ENCODE peak calls at places on chromosomes 16 and 17, in seven cellular contexts. One of them, this sample, is unnamed.

GRCh38 chr17:21511368-21512195 is 135.4 kb downstream of the KCNJ12 start:
- DNase-seq in H9: peak
- DNase-seq in IMR-90: peak
- DNase-seq in mesendoderm: peak
- DNase-seq in mesenchymal stem cell: peak
- DNase-seq in neuronal stem cell: peak
- DNase-seq in H1: peak
- DNase-seq in this sample: peak

GRCh38 chr17:3207367-3207766 is at the start of gene OR1A1:
- DNase-seq in H9: no peak
- DNase-seq in IMR-90: no peak
- DNase-seq in mesendoderm: no peak
- DNase-seq in mesenchymal stem cell: no peak
- DNase-seq in neuronal stem cell: no peak
- DNase-seq in H1: no peak
- DNase-seq in this sample: no peak

GRCh38 chr16:52283018-52283417 is 263.9 kb downstream of the TOX3 start:
- DNase-seq in H9: no peak
- DNase-seq in IMR-90: peak
- DNase-seq in mesendoderm: peak
- DNase-seq in mesenchymal stem cell: peak
- DNase-seq in neuronal stem cell: no peak
- DNase-seq in H1: no peak
- DNase-seq in this sample: no peak

GRCh38 chr17:78127240-78127887 is 1.2 kb downstream of the TMC6 start:
- DNase-seq in H9: peak
- DNase-seq in IMR-90: no peak
- DNase-seq in mesendoderm: peak
- DNase-seq in mesenchymal stem cell: peak
- DNase-seq in neuronal stem cell: no peak
- DNase-seq in H1: no peak
- DNase-seq in this sample: no peak

GRCh38 chr16:50836121-50836541 is 94.2 kb downstream of the CYLD start:
- DNase-seq in H9: no peak
- DNase-seq in IMR-90: no peak
- DNase-seq in mesendoderm: no peak
- DNase-seq in mesenchymal stem cell: no peak
- DNase-seq in neuronal stem cell: no peak
- DNase-seq in H1: peak
- DNase-seq in this sample: no peak

GRCh38 chr17:1467898-1468492 is 12.0 kb upstream of the CRK start:
- DNase-seq in H9: no peak
- DNase-seq in IMR-90: no peak
- DNase-seq in mesendoderm: no peak
- DNase-seq in mesenchymal stem cell: peak
- DNase-seq in neuronal stem cell: peak
- DNase-seq in H1: no peak
- DNase-seq in this sample: peak

GRCh38 chr17:57096472-57097198 is 11.6 kb downstream of the AKAP1 start:
- DNase-seq in H9: no peak
- DNase-seq in IMR-90: no peak
- DNase-seq in mesendoderm: no peak
- DNase-seq in mesenchymal stem cell: no peak
- DNase-seq in neuronal stem cell: no peak
- DNase-seq in H1: no peak
- DNase-seq in this sample: no peak

GRCh38 chr16:72139908-72140307 is 32.0 kb downstream of the PMFBP1 start:
- DNase-seq in H9: no peak
- DNase-seq in IMR-90: no peak
- DNase-seq in mesendoderm: no peak
- DNase-seq in mesenchymal stem cell: no peak
- DNase-seq in neuronal stem cell: no peak
- DNase-seq in H1: no peak
- DNase-seq in this sample: no peak

GRCh38 chr16:85829751-85830445 is 30.4 kb downstream of the COX4I1 start:
- DNase-seq in H9: peak
- DNase-seq in IMR-90: no peak
- DNase-seq in mesendoderm: no peak
- DNase-seq in mesenchymal stem cell: no peak
- DNase-seq in neuronal stem cell: no peak
- DNase-seq in H1: no peak
- DNase-seq in this sample: no peak

GRCh38 chr17:80290199-80290598 is 29.5 kb downstream of the RNF213 start:
- DNase-seq in H9: no peak
- DNase-seq in IMR-90: no peak
- DNase-seq in mesendoderm: no peak
- DNase-seq in mesenchymal stem cell: no peak
- DNase-seq in neuronal stem cell: no peak
- DNase-seq in H1: no peak
- DNase-seq in this sample: no peak

GRCh38 chr17:77354721-77355455 is 214.1 kb downstream of the SEC14L1 start:
- DNase-seq in H9: peak
- DNase-seq in IMR-90: peak
- DNase-seq in mesendoderm: no peak
- DNase-seq in mesenchymal stem cell: peak
- DNase-seq in neuronal stem cell: no peak
- DNase-seq in H1: no peak
- DNase-seq in this sample: peak

GRCh38 chr16:57416084-57416483 is 11.5 kb downstream of the CCL17 start:
- DNase-seq in H9: no peak
- DNase-seq in IMR-90: no peak
- DNase-seq in mesendoderm: no peak
- DNase-seq in mesenchymal stem cell: no peak
- DNase-seq in neuronal stem cell: no peak
- DNase-seq in H1: no peak
- DNase-seq in this sample: no peak

GRCh38 chr16:13070268-13070667 is 168.9 kb downstream of the SHISA9 start:
- DNase-seq in H9: peak
- DNase-seq in IMR-90: no peak
- DNase-seq in mesendoderm: peak
- DNase-seq in mesenchymal stem cell: no peak
- DNase-seq in neuronal stem cell: peak
- DNase-seq in H1: peak
- DNase-seq in this sample: no peak

GRCh38 chr17:47665655-47666054 is 15.9 kb downstream of the KPNB1 start:
- DNase-seq in H9: no peak
- DNase-seq in IMR-90: peak
- DNase-seq in mesendoderm: no peak
- DNase-seq in mesenchymal stem cell: peak
- DNase-seq in neuronal stem cell: no peak
- DNase-seq in H1: no peak
- DNase-seq in this sample: no peak

GRCh38 chr16:83441523-83441922 is 366.3 kb upstream of the HSBP1 start:
- DNase-seq in H9: no peak
- DNase-seq in IMR-90: peak
- DNase-seq in mesendoderm: no peak
- DNase-seq in mesenchymal stem cell: no peak
- DNase-seq in neuronal stem cell: no peak
- DNase-seq in H1: no peak
- DNase-seq in this sample: no peak

GRCh38 chr17:60586288-60586974 is 13.6 kb upstream of the PPM1D start:
- DNase-seq in H9: peak
- DNase-seq in IMR-90: peak
- DNase-seq in mesendoderm: peak
- DNase-seq in mesenchymal stem cell: peak
- DNase-seq in neuronal stem cell: no peak
- DNase-seq in H1: no peak
- DNase-seq in this sample: peak

GRCh38 chr17:19274893-19275292 is 37.7 kb downstream of the EPN2 start:
- DNase-seq in H9: no peak
- DNase-seq in IMR-90: no peak
- DNase-seq in mesendoderm: no peak
- DNase-seq in mesenchymal stem cell: no peak
- DNase-seq in neuronal stem cell: no peak
- DNase-seq in H1: no peak
- DNase-seq in this sample: no peak

DNA sequence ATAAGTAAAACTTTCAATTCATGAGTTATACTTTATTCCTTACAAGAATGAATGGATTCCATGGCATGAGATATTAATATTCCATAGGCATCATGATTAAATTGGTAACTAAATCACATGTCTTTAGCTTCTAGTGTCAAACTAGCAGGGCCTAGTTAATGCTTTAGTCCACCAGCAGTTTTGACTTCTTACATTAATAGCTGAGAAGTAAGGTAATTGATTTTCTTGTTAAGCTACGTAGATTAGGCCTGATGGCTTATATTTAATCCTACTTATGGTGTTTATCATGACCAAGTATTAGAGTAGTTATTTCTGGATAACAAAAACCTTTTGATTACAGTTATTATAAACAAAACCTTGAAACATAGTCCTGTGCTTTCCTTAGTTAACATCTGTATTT is 184.4 kb downstream of the TANC2 start:
- DNase-seq in H9: no peak
- DNase-seq in IMR-90: no peak
- DNase-seq in mesendoderm: no peak
- DNase-seq in mesenchymal stem cell: no peak
- DNase-seq in neuronal stem cell: no peak
- DNase-seq in H1: no peak
- DNase-seq in this sample: no peak
- H3K4me2 ChIP-seq in H9: no peak
- H3K4me2 ChIP-seq in IMR-90: peak
- H3K4me2 ChIP-seq in mesendoderm: no peak
- H3K4me2 ChIP-seq in mesenchymal stem cell: no peak
- H3K4me2 ChIP-seq in neuronal stem cell: no peak
- H3K4me2 ChIP-seq in H1: no peak
- H3K4me2 ChIP-seq in this sample: no peak

DNA sequence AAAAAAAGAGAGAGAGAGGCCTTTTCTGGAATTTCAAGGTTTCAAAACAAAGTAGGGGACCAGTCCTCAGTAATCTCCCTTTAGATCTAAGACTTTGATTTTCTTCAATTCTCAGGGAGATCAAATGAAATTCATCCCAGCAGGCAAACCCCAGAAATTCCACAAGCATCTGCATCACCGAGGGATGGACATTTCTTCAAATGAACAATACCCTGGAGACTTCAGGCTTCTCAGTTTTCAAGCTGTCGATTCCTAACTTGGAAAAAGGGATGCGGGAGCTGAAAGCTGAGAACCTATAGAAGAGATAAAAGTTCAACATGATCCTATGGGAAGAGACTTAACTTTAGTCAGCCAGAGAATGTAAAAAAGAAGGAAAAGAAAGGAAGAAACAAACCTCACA is 296.9 kb upstream of the CDH5 start:
- DNase-seq in H9: no peak
- DNase-seq in IMR-90: peak
- DNase-seq in mesendoderm: no peak
- DNase-seq in mesenchymal stem cell: no peak
- DNase-seq in neuronal stem cell: no peak
- DNase-seq in H1: no peak
- DNase-seq in this sample: no peak
- H3K23ac ChIP-seq in H9: no peak
- H3K23ac ChIP-seq in IMR-90: no peak
- H3K23ac ChIP-seq in mesendoderm: no peak
- H3K23ac ChIP-seq in mesenchymal stem cell: no peak
- H3K23ac ChIP-seq in neuronal stem cell: no peak
- H3K23ac ChIP-seq in H1: no peak
- H3K23ac ChIP-seq in this sample: no peak

GRCh38 chr16:65838001-65838400 is 528.5 kb upstream of the CDH5 start:
- DNase-seq in H9: no peak
- DNase-seq in IMR-90: no peak
- DNase-seq in mesendoderm: no peak
- DNase-seq in mesenchymal stem cell: no peak
- DNase-seq in neuronal stem cell: no peak
- DNase-seq in H1: no peak
- DNase-seq in this sample: no peak
- H3K4me2 ChIP-seq in H9: no peak
- H3K4me2 ChIP-seq in IMR-90: no peak
- H3K4me2 ChIP-seq in mesendoderm: no peak
- H3K4me2 ChIP-seq in mesenchymal stem cell: no peak
- H3K4me2 ChIP-seq in neuronal stem cell: no peak
- H3K4me2 ChIP-seq in H1: no peak
- H3K4me2 ChIP-seq in this sample: no peak

GRCh38 chr17:70080541-70081347 is 5.7 kb downstream of the KCNJ16 start:
- DNase-seq in H9: no peak
- DNase-seq in IMR-90: peak
- DNase-seq in mesendoderm: no peak
- DNase-seq in mesenchymal stem cell: no peak
- DNase-seq in neuronal stem cell: no peak
- DNase-seq in H1: no peak
- DNase-seq in this sample: no peak

GRCh38 chr17:70089513-70090148 is 14.6 kb downstream of the KCNJ16 start:
- DNase-seq in H9: no peak
- DNase-seq in IMR-90: no peak
- DNase-seq in mesendoderm: peak
- DNase-seq in mesenchymal stem cell: no peak
- DNase-seq in neuronal stem cell: no peak
- DNase-seq in H1: no peak
- DNase-seq in this sample: peak

GRCh38 chr17:70081885-70082284 is 6.9 kb downstream of the KCNJ16 start:
- DNase-seq in H9: no peak
- DNase-seq in IMR-90: no peak
- DNase-seq in mesendoderm: no peak
- DNase-seq in mesenchymal stem cell: no peak
- DNase-seq in neuronal stem cell: no peak
- DNase-seq in H1: no peak
- DNase-seq in this sample: no peak

GRCh38 chr17:70086468-70086867 is 11.4 kb downstream of the KCNJ16 start:
- DNase-seq in H9: no peak
- DNase-seq in IMR-90: peak
- DNase-seq in mesendoderm: no peak
- DNase-seq in mesenchymal stem cell: no peak
- DNase-seq in neuronal stem cell: no peak
- DNase-seq in H1: no peak
- DNase-seq in this sample: no peak

DNA sequence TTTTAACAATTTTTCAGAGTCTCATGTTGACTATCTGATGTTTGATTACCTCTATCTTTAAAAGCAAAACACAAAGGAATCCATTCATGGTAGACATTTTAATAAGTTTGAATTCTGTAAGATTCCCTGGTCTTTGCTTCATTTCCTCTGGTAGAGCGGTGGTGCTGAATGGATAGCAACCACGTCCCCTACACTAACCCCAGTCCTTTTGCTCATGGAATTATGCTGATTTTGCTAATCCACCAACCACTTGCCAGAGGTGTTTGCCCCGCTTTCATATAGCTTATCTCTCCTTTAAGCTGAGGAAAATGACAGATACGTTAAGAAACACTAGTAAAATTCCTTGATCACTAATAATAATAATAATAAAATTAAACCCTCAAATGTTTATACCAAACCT is 9.5 kb downstream of the KCNJ16 start:
- DNase-seq in H9: no peak
- DNase-seq in IMR-90: peak
- DNase-seq in mesendoderm: no peak
- DNase-seq in mesenchymal stem cell: peak
- DNase-seq in neuronal stem cell: no peak
- DNase-seq in H1: no peak
- DNase-seq in this sample: no peak
- H3K23ac ChIP-seq in H9: no peak
- H3K23ac ChIP-seq in IMR-90: no peak
- H3K23ac ChIP-seq in mesendoderm: no peak
- H3K23ac ChIP-seq in mesenchymal stem cell: no peak
- H3K23ac ChIP-seq in neuronal stem cell: no peak
- H3K23ac ChIP-seq in H1: no peak
- H3K23ac ChIP-seq in this sample: no peak

GRCh38 chr17:5585814-5586558 is 1.7 kb upstream of the NLRP1 start:
- DNase-seq in H9: no peak
- DNase-seq in IMR-90: peak
- DNase-seq in mesendoderm: peak
- DNase-seq in mesenchymal stem cell: peak
- DNase-seq in neuronal stem cell: no peak
- DNase-seq in H1: no peak
- DNase-seq in this sample: no peak
- H3K4me2 ChIP-seq in H9: no peak
- H3K4me2 ChIP-seq in IMR-90: no peak
- H3K4me2 ChIP-seq in mesendoderm: no peak
- H3K4me2 ChIP-seq in mesenchymal stem cell: no peak
- H3K4me2 ChIP-seq in neuronal stem cell: no peak
- H3K4me2 ChIP-seq in H1: no peak
- H3K4me2 ChIP-seq in this sample: no peak